ENCODE peak calls at places on chromosome 18, in four cellular contexts. X is fibroblast of lung, Z is MM.1S, Q is left lung. O is an unnamed sample.
A peak's percentile ranks its signal among the peaks of the same experiment; 100 is the strongest.

GRCh38 chr18:41875094-41875780 is 79.8 kb upstream of the PIK3C3 start:
- DNase-seq in X (peak; percentile 66), Z (no peak), Q (no peak), O (no peak)

GRCh38 chr18:31716362-31716761 is 32.0 kb upstream of the B4GALT6 start:
- DNase-seq in X (no peak), Z (no peak), Q (no peak), O (no peak)

GRCh38 chr18:51361130-51361860 is 163.8 kb upstream of the MEX3C start:
- DNase-seq in X (no peak), Z (peak; percentile 94), Q (no peak), O (no peak)

GRCh38 chr18:7221424-7222155 is 9.3 kb upstream of the LRRC30 start:
- DNase-seq in X (peak; percentile 62), Z (peak; percentile 57), Q (no peak), O (no peak)

GRCh38 chr18:77650799-77651385 is 401.2 kb downstream of the GALR1 start:
- DNase-seq in X (peak; percentile 7), Z (peak; percentile 65), Q (peak; percentile 93), O (peak; percentile 76)

GRCh38 chr18:31490387-31490786 is 7.6 kb upstream of the DSG2 start:
- DNase-seq in X (peak; percentile 59), Z (no peak), Q (no peak), O (no peak)

GRCh38 chr18:51151568-51152511 is 45.6 kb downstream of the MEX3C start:
- DNase-seq in X (no peak), Z (peak; percentile 76), Q (peak; percentile 71), O (no peak)

GRCh38 chr18:77749189-77749588 is 499.5 kb downstream of the GALR1 start:
- DNase-seq in X (no peak), Z (no peak), Q (no peak), O (no peak)

GRCh38 chr18:56836173-56836572 is 185.0 kb downstream of the WDR7 start:
- DNase-seq in X (no peak), Z (no peak), Q (no peak), O (no peak)

GRCh38 chr18:75276813-75277628 is 66.4 kb downstream of the TSHZ1 start:
- DNase-seq in X (peak; percentile 82), Z (no peak), Q (no peak), O (no peak)

GRCh38 chr18:35253655-35254287 is 12.9 kb downstream of the ZNF397 start:
- DNase-seq in X (no peak), Z (no peak), Q (no peak), O (no peak)

GRCh38 chr18:10275506-10275905 is 178.9 kb upstream of the APCDD1 start:
- DNase-seq in X (no peak), Z (no peak), Q (no peak), O (no peak)

GRCh38 chr18:36662000-36662399 is 166.8 kb downstream of the TPGS2 start:
- DNase-seq in X (no peak), Z (no peak), Q (no peak), O (no peak)

GRCh38 chr18:12159446-12159845 is 65.8 kb downstream of the ANKRD62 start:
- DNase-seq in X (no peak), Z (no peak), Q (no peak), O (no peak)

GRCh38 chr18:77098033-77098432 is 34.5 kb downstream of the MBP start:
- DNase-seq in X (peak; percentile 57), Z (no peak), Q (no peak), O (no peak)

GRCh38 chr18:5508821-5509220 is 35.0 kb downstream of the EPB41L3 start:
- DNase-seq in X (no peak), Z (no peak), Q (no peak), O (no peak)

GRCh38 chr18:37294951-37295350 is 270.6 kb downstream of the CELF4 start:
- DNase-seq in X (no peak), Z (no peak), Q (no peak), O (no peak)

GRCh38 chr18:79402977-79403722 is 7.4 kb downstream of the NFATC1 start:
- DNase-seq in X (peak; percentile 30), Z (no peak), Q (peak; percentile 83), O (peak; percentile 78)

GRCh38 chr18:10851824-10852225 is 297.5 kb downstream of the PIEZO2 start:
- DNase-seq in X (peak; percentile 45), Z (peak; percentile 73), Q (no peak), O (no peak)

GRCh38 chr18:23756590-23757540 is 67.6 kb downstream of the LAMA3 start:
- DNase-seq in X (no peak), Z (no peak), Q (no peak), O (no peak)

GRCh38 chr18:48828201-48828580 is 122.6 kb downstream of the SMAD7 start:
- DNase-seq in X (no peak), Z (no peak), Q (no peak), O (no peak)
- H3K27ac ChIP-seq in X (peak overlapping the region; percentile 39), Z (no peak overlapping the region), Q (no peak overlapping the region), O (no peak overlapping the region)

GRCh38 chr18:59303656-59304055 is 14.8 kb downstream of the CPLX4 start:
- DNase-seq in X (no peak), Z (no peak), Q (no peak), O (no peak)

GRCh38 chr18:59303006-59303405 is 15.4 kb downstream of the CPLX4 start:
- DNase-seq in X (no peak), Z (no peak), Q (no peak), O (no peak)

GRCh38 chr18:59311631-59312030 is 6.8 kb downstream of the CPLX4 start:
- DNase-seq in X (peak; percentile 16), Z (no peak), Q (no peak), O (no peak)

GRCh38 chr18:59305295-59305694 is 13.2 kb downstream of the CPLX4 start:
- DNase-seq in X (no peak), Z (no peak), Q (no peak), O (no peak)

DNA sequence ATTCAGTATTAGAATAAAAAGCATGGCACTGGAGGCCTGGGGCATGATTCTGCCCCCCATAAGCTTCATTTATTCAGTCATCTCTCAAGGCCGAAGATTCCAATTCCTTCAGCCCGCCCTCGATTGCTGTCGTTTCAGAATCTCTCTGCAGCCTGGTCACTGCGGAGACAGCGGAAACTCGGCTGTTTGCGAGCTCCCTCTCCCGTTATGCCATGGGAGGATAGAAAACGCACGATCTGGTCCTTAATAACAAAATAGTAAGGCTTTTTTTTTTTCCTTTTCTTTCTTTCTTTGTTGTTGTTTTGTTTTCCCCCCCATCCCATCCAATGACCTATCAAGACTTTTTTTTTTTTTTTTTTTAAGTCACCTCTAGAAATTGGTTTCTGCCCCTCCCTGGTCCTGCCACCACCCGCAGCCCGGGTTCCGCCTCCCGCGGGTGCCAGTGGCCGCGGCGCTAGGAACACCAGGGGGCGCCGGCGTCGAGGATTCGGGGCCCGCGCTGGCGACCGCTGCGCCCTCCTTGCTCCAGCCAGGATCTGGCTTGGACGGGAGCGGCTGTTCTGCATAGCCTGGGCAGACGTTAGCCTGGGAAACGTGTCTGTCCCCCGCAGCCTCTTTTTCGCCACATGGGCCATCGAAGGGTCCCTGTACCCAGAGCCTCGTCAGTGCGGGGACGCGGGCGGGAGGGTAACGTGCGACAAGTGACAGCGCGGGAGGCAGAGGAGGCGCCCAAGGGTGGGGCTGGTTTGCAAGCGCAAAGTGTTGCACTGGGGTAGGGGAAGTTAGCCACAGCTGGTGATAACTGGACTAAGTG is 10.0 kb downstream of the CPLX4 start:
- DNase-seq in X (peak; percentile 51), Z (peak; percentile 64), Q (peak; percentile 92), O (peak; percentile 80)
- H3K4me3 ChIP-seq in X (peak overlapping the region; percentile 28), Z (peak overlapping the region; percentile 52), Q (no peak overlapping the region), O (peak overlapping the region; percentile 37)

GRCh38 chr18:44805643-44806042 is 125.0 kb downstream of the SETBP1 start:
- DNase-seq in X (no peak), Z (no peak), Q (no peak), O (no peak)
- H3K4me1 ChIP-seq in X (peaks cover 6% of the 10 kb centered on the region), Z (peaks cover 38% of the 10 kb centered on the region), Q (no peaks in the 10 kb centered on the region), O (peaks cover 10% of the 10 kb centered on the region)

GRCh38 chr18:21958707-21959457 is 210.5 kb upstream of the GATA6 start:
- DNase-seq in X (no peak), Z (no peak), Q (no peak), O (no peak)

GRCh38 chr18:21960189-21960588 is 209.2 kb upstream of the GATA6 start:
- DNase-seq in X (peak; percentile 36), Z (no peak), Q (no peak), O (no peak)

GRCh38 chr18:21958256-21958655 is 211.1 kb upstream of the GATA6 start:
- DNase-seq in X (no peak), Z (no peak), Q (no peak), O (no peak)

DNA sequence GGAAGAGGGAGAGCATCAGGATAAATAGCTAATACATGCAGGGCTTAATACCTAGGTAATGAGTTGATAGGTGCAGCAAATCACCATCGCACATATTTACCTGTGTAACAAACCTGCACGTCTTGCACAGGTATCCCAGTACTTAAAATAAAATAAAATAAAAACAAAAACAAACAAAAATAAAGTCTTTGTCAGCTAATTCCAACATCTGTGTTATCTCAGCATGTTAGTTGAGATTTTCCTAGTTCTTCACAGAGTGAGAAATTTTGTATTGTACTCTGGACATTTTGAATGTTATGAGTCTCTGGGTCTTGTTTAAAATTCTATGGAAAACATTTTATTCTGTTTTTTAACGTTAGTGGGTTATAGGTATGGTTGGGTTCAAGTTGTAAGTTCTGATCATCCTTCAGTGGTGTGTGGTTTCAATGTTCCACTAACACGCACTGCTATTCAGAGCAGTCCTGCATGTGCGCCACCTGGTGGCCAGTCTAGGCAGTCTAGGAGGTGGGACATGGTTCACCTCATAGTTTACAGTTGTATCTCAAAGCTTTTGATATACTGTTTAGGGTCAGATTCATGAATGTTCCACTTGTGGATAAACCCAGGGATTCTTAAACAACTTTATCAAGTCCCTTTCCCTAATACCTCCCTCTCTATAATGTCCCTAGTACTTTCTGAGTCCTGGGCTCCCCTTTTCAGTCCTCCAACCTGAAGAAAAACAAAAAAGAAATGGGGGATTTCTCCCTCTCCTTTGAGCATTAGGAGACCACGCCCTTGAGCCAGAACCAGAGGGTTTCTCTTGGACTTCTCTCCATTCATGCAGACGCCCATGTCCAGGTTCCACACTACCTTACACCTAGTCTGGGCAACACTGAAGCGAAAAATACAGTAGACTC is 213.4 kb upstream of the GATA6 start:
- DNase-seq in X (peak; percentile 39), Z (peak; percentile 74), Q (peak; percentile 94), O (peak; percentile 85)
- H3K27ac ChIP-seq in X (no peak overlapping the region), Z (no peak overlapping the region), Q (no peak overlapping the region), O (no peak overlapping the region)

O was measured in lower lobe of right lung.